ENCODE peak calls at places on chromosomes 6 and 20, in six cellular contexts. One of them, this sample, is unnamed.

GRCh38 chr6:87384449-87384848 is 23.3 kb upstream of the CFAP206 start:
- DNase-seq in H1: no peak
- DNase-seq in GM12878: no peak
- DNase-seq in K562: peak; percentile 58
- DNase-seq in HepG2: no peak
- DNase-seq in GM12891: no peak
- DNase-seq in this sample: no peak

GRCh38 chr6:49003348-49003747 is 459.7 kb downstream of the MMUT start:
- DNase-seq in GM12891: no peak
- DNase-seq in GM12878: no peak
- DNase-seq in K562: no peak
- DNase-seq in HepG2: no peak
- DNase-seq in H1: no peak
- DNase-seq in this sample: no peak

GRCh38 chr6:130547723-130548122 is 181.9 kb downstream of the TMEM200A start:
- DNase-seq in GM12878: no peak
- DNase-seq in H1: no peak
- DNase-seq in GM12891: no peak
- DNase-seq in K562: no peak
- DNase-seq in HepG2: no peak
- DNase-seq in this sample: no peak

GRCh38 chr6:113980937-113981554 is 10.1 kb upstream of the HDAC2 start:
- DNase-seq in GM12878: no peak
- DNase-seq in GM12891: no peak
- DNase-seq in H1: no peak
- DNase-seq in K562: peak; percentile 20
- DNase-seq in HepG2: peak; percentile 45
- DNase-seq in this sample: no peak

GRCh38 chr20:35237486-35237885 is 11.0 kb downstream of the MMP24 start:
- DNase-seq in GM12878: no peak
- DNase-seq in HepG2: no peak
- DNase-seq in H1: no peak
- DNase-seq in GM12891: no peak
- DNase-seq in K562: no peak
- DNase-seq in this sample: no peak

GRCh38 chr20:57090590-57091560 is 175.6 kb downstream of the BMP7 start:
- DNase-seq in HepG2: no peak
- DNase-seq in H1: no peak
- DNase-seq in K562: no peak
- DNase-seq in GM12891: no peak
- DNase-seq in GM12878: no peak
- DNase-seq in this sample: no peak

GRCh38 chr20:61055642-61056041 is 196.4 kb upstream of the CDH4 start:
- DNase-seq in GM12891: no peak
- DNase-seq in GM12878: no peak
- DNase-seq in H1: no peak
- DNase-seq in K562: no peak
- DNase-seq in HepG2: no peak
- DNase-seq in this sample: no peak

GRCh38 chr6:135901776-135902524 is 50.4 kb downstream of the PDE7B start:
- DNase-seq in H1: no peak
- DNase-seq in GM12878: no peak
- DNase-seq in HepG2: no peak
- DNase-seq in K562: no peak
- DNase-seq in GM12891: no peak
- DNase-seq in this sample: no peak

GRCh38 chr6:132392792-132393191 is 8.5 kb downstream of the MOXD1 start:
- DNase-seq in GM12891: no peak
- DNase-seq in GM12878: no peak
- DNase-seq in HepG2: peak; percentile 35
- DNase-seq in K562: peak; percentile 3
- DNase-seq in H1: no peak
- DNase-seq in this sample: no peak

GRCh38 chr6:159700970-159701369 is 7.9 kb upstream of the SOD2 start:
- DNase-seq in GM12891: no peak
- DNase-seq in GM12878: no peak
- DNase-seq in H1: no peak
- DNase-seq in HepG2: no peak
- DNase-seq in K562: no peak
- DNase-seq in this sample: no peak

GRCh38 chr6:7108196-7108963 is 619 bp downstream of the RREB1 start:
- DNase-seq in HepG2: peak; percentile 35
- DNase-seq in H1: no peak
- DNase-seq in GM12891: no peak
- DNase-seq in GM12878: no peak
- DNase-seq in K562: peak; percentile 70
- DNase-seq in this sample: peak; percentile 41

GRCh38 chr6:107179004-107179403 is 63.7 kb upstream of the BEND3 start:
- DNase-seq in HepG2: no peak
- DNase-seq in H1: no peak
- DNase-seq in GM12878: no peak
- DNase-seq in K562: peak; percentile 28
- DNase-seq in GM12891: no peak
- DNase-seq in this sample: no peak

GRCh38 chr6:137738197-137738596 is 128.9 kb upstream of the TNFAIP3 start:
- DNase-seq in H1: no peak
- DNase-seq in GM12891: no peak
- DNase-seq in HepG2: no peak
- DNase-seq in K562: no peak
- DNase-seq in GM12878: no peak
- DNase-seq in this sample: no peak

GRCh38 chr20:20665200-20665599 is 47.2 kb downstream of the RALGAPA2 start:
- DNase-seq in GM12891: no peak
- DNase-seq in H1: no peak
- DNase-seq in HepG2: no peak
- DNase-seq in GM12878: no peak
- DNase-seq in K562: no peak
- DNase-seq in this sample: no peak

GRCh38 chr6:155958550-155958949 is 502.9 kb upstream of the NOX3 start:
- DNase-seq in H1: no peak
- DNase-seq in K562: no peak
- DNase-seq in GM12891: no peak
- DNase-seq in HepG2: no peak
- DNase-seq in GM12878: no peak
- DNase-seq in this sample: no peak

GRCh38 chr6:75483136-75483952 is 10.3 kb downstream of the FILIP1 start:
- DNase-seq in HepG2: no peak
- DNase-seq in GM12878: no peak
- DNase-seq in K562: no peak
- DNase-seq in GM12891: no peak
- DNase-seq in H1: no peak
- DNase-seq in this sample: no peak

GRCh38 chr6:2765166-2765895 is at the start of gene WRNIP1:
- DNase-seq in HepG2: peak; percentile 99
- DNase-seq in H1: peak; percentile 95
- DNase-seq in K562: peak; percentile 100
- DNase-seq in GM12878: peak; percentile 88
- DNase-seq in GM12891: peak; percentile 87
- DNase-seq in this sample: peak; percentile 82

GRCh38 chr6:36386495-36387439 is 702 bp downstream of the ETV7 start:
- DNase-seq in K562: peak; percentile 26
- DNase-seq in GM12878: no peak
- DNase-seq in HepG2: no peak
- DNase-seq in H1: peak; percentile 21
- DNase-seq in GM12891: no peak
- DNase-seq in this sample: no peak

GRCh38 chr6:5550631-5551030 is 289.3 kb downstream of the FARS2 start:
- DNase-seq in GM12891: no peak
- DNase-seq in GM12878: no peak
- DNase-seq in H1: no peak
- DNase-seq in HepG2: no peak
- DNase-seq in K562: no peak
- DNase-seq in this sample: no peak

GRCh38 chr20:45157977-45158376 is 16.7 kb upstream of the PI3 start:
- DNase-seq in K562: no peak
- DNase-seq in GM12878: no peak
- DNase-seq in GM12891: no peak
- DNase-seq in HepG2: no peak
- DNase-seq in H1: no peak
- DNase-seq in this sample: no peak

GRCh38 chr6:139533573-139534471 is 159.4 kb upstream of the CITED2 start:
- DNase-seq in GM12878: no peak
- DNase-seq in HepG2: no peak
- DNase-seq in K562: peak; percentile 95
- DNase-seq in GM12891: no peak
- DNase-seq in H1: no peak
- DNase-seq in this sample: no peak

GRCh38 chr20:62141397-62142251 is 1.6 kb downstream of the PSMA7 start:
- DNase-seq in GM12878: no peak
- DNase-seq in HepG2: peak; percentile 64
- DNase-seq in H1: no peak
- DNase-seq in K562: peak; percentile 46
- DNase-seq in GM12891: no peak
- DNase-seq in this sample: no peak

GRCh38 chr6:139597781-139598368 is 223.4 kb upstream of the CITED2 start:
- DNase-seq in GM12878: no peak
- DNase-seq in K562: peak; percentile 32
- DNase-seq in GM12891: no peak
- DNase-seq in HepG2: peak; percentile 87
- DNase-seq in H1: no peak
- DNase-seq in this sample: no peak

GRCh38 chr6:80527552-80528052 is 421.1 kb downstream of the BCKDHB start:
- DNase-seq in HepG2: peak; percentile 93
- DNase-seq in GM12891: no peak
- DNase-seq in K562: no peak
- DNase-seq in GM12878: no peak
- DNase-seq in H1: no peak
- DNase-seq in this sample: no peak

GRCh38 chr6:155782320-155782730 is 326.7 kb upstream of the NOX3 start:
- DNase-seq in H1: no peak
- DNase-seq in GM12878: no peak
- DNase-seq in K562: no peak
- DNase-seq in HepG2: no peak
- DNase-seq in GM12891: no peak
- DNase-seq in this sample: no peak

GRCh38 chr6:53959717-53960116 is 151.5 kb upstream of the MLIP start:
- DNase-seq in HepG2: no peak
- DNase-seq in GM12891: no peak
- DNase-seq in GM12878: no peak
- DNase-seq in K562: no peak
- DNase-seq in H1: no peak
- DNase-seq in this sample: no peak

GRCh38 chr6:11500008-11500407 is 37.5 kb upstream of the TMEM170B start:
- DNase-seq in GM12891: no peak
- DNase-seq in HepG2: no peak
- DNase-seq in GM12878: no peak
- DNase-seq in H1: no peak
- DNase-seq in K562: no peak
- DNase-seq in this sample: no peak

GRCh38 chr6:125255201-125255600 is 46.6 kb downstream of the HDDC2 start:
- DNase-seq in HepG2: no peak
- DNase-seq in H1: no peak
- DNase-seq in GM12878: no peak
- DNase-seq in K562: no peak
- DNase-seq in GM12891: no peak
- DNase-seq in this sample: no peak

GRCh38 chr6:89520730-89521129 is 87.8 kb downstream of the ANKRD6 start:
- DNase-seq in HepG2: no peak
- DNase-seq in GM12878: no peak
- DNase-seq in K562: no peak
- DNase-seq in H1: no peak
- DNase-seq in GM12891: no peak
- DNase-seq in this sample: no peak
- TF ChIP-seq TAF1 in HepG2: no peak
- TF ChIP-seq TAF1 in GM12878: no peak
- TF ChIP-seq TAF1 in K562: no peak
- TF ChIP-seq TAF1 in H1: no peak
- TF ChIP-seq TAF1 in GM12891: no peak
- TF ChIP-seq TAF1 in this sample: no peak

GRCh38 chr6:82185948-82186347 is 61.6 kb downstream of the IBTK start:
- DNase-seq in GM12891: no peak
- DNase-seq in H1: no peak
- DNase-seq in GM12878: no peak
- DNase-seq in K562: no peak
- DNase-seq in HepG2: no peak
- DNase-seq in this sample: no peak
- TF ChIP-seq POLR2A in GM12891: no peak
- TF ChIP-seq POLR2A in H1: no peak
- TF ChIP-seq POLR2A in GM12878: no peak
- TF ChIP-seq POLR2A in K562: no peak
- TF ChIP-seq POLR2A in HepG2: no peak
- TF ChIP-seq POLR2A in this sample: no peak

GRCh38 chr20:23119456-23120216 is 33.5 kb upstream of the CD93 start:
- DNase-seq in H1: no peak
- DNase-seq in GM12878: no peak
- DNase-seq in HepG2: no peak
- DNase-seq in K562: no peak
- DNase-seq in GM12891: no peak
- DNase-seq in this sample: no peak
- TF ChIP-seq POLR2AphosphoS5 in H1: no peak
- TF ChIP-seq POLR2AphosphoS5 in GM12878: no peak
- TF ChIP-seq POLR2AphosphoS5 in HepG2: no peak
- TF ChIP-seq POLR2AphosphoS5 in K562: no peak
- TF ChIP-seq POLR2AphosphoS5 in GM12891: no peak
- TF ChIP-seq POLR2AphosphoS5 in this sample: no peak

GRCh38 chr20:43987531-43987930 is 72.9 kb downstream of the TOX2 start:
- DNase-seq in GM12878: no peak
- DNase-seq in H1: no peak
- DNase-seq in K562: no peak
- DNase-seq in GM12891: no peak
- DNase-seq in HepG2: no peak
- DNase-seq in this sample: no peak

GRCh38 chr20:43985121-43985520 is 70.5 kb downstream of the TOX2 start:
- DNase-seq in HepG2: no peak
- DNase-seq in H1: no peak
- DNase-seq in K562: no peak
- DNase-seq in GM12891: no peak
- DNase-seq in GM12878: no peak
- DNase-seq in this sample: no peak

GRCh38 chr20:43987018-43987417 is 72.4 kb downstream of the TOX2 start:
- DNase-seq in K562: no peak
- DNase-seq in HepG2: no peak
- DNase-seq in H1: no peak
- DNase-seq in GM12891: no peak
- DNase-seq in GM12878: no peak
- DNase-seq in this sample: no peak

GRCh38 chr20:43984587-43984986 is 69.9 kb downstream of the TOX2 start:
- DNase-seq in HepG2: no peak
- DNase-seq in K562: no peak
- DNase-seq in GM12878: no peak
- DNase-seq in H1: no peak
- DNase-seq in GM12891: no peak
- DNase-seq in this sample: no peak

DNA sequence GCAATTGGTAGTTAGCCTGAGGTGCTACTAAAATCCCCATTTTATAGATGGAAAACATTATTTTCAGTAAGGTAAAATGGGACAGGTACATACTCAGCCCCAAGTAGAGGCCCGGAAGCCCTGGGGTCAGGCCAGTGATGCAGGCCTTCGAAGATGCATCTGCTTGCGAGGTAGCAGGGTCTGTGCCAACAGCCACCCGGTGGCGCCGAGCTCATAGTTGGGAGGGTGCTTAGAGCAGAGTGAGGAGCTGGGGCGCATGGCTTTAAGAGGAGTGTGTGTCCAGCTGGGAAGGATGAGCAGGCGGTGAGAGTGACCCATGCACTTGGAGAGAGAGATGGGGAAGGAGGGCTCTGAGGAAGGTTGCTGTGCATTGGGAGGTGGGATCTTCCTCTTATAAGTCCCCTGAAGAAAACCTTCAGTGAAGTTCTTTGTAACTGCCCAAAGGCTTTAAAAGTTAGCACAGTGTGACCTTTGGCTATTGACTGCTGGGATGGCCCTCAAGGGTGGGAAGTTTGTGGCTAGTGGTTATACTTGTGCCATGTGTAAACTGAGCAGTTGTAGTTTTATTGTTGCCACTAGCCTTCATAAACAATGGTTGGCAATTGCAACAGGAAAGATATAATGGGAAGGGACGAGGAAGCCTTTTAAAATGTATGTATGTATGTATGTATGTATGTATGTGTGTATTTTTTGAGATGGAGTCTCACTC is 71.1 kb downstream of the TOX2 start:
- DNase-seq in GM12878: no peak
- DNase-seq in H1: no peak
- DNase-seq in GM12891: no peak
- DNase-seq in K562: no peak
- DNase-seq in HepG2: no peak
- DNase-seq in this sample: no peak
- TF ChIP-seq TAF1 in GM12878: no peak
- TF ChIP-seq TAF1 in H1: no peak
- TF ChIP-seq TAF1 in GM12891: no peak
- TF ChIP-seq TAF1 in K562: no peak
- TF ChIP-seq TAF1 in HepG2: no peak
- TF ChIP-seq TAF1 in this sample: no peak

This sample was measured in GM12892.